ENCODE peak calls at places on chromosome 12, in seven cellular contexts. F is mesenchymal stem cell, Z is neuronal stem cell, X is mesendoderm, N is H9, K is trophoblast cell, W is H1. Q is an unnamed sample.

GRCh38 chr12:122743895-122744525 is 8.6 kb upstream of the DENR start:
- DNase-seq in X (no peak), W (no peak), F (no peak), N (no peak), K (peak), Z (no peak), Q (no peak)

GRCh38 chr12:22684526-22685118 is 59.7 kb downstream of the ETNK1 start:
- DNase-seq in F (peak), Z (peak), X (peak), K (peak), N (no peak), W (no peak), Q (peak)

GRCh38 chr12:46556105-46556559 is 183.6 kb upstream of the SLC38A2 start:
- DNase-seq in N (no peak), X (no peak), K (peak), Z (no peak), W (no peak), F (peak), Q (peak)

GRCh38 chr12:8817856-8818255 is 4.6 kb upstream of the A2ML1 start:
- DNase-seq in N (no peak), F (no peak), X (no peak), K (peak), Z (no peak), W (no peak), Q (no peak)

GRCh38 chr12:47520029-47520428 is 185.8 kb downstream of the RPAP3 start:
- DNase-seq in F (no peak), N (no peak), W (no peak), Z (no peak), K (no peak), X (no peak), Q (no peak)

GRCh38 chr12:16515666-16516065 is 90.3 kb downstream of the LMO3 start:
- DNase-seq in F (no peak), N (no peak), K (no peak), X (no peak), W (no peak), Z (no peak), Q (peak)

GRCh38 chr12:120688527-120689071 is 1.6 kb downstream of the MLEC start:
- DNase-seq in K (no peak), N (no peak), X (no peak), F (peak), Z (no peak), W (no peak), Q (no peak)

GRCh38 chr12:20367731-20368652 is at the start of gene PDE3A:
- DNase-seq in X (peak), K (peak), Z (peak), F (peak), N (peak), W (peak), Q (peak)

GRCh38 chr12:95318071-95318545 is 100.5 kb downstream of the VEZT start:
- DNase-seq in W (no peak), K (peak), Z (no peak), N (no peak), X (no peak), F (peak), Q (peak)

GRCh38 chr12:117038919-117039318 is 60.3 kb downstream of the TESC start:
- DNase-seq in W (no peak), F (no peak), K (no peak), N (no peak), X (no peak), Z (no peak), Q (no peak)

GRCh38 chr12:77190022-77190421 is 124.7 kb upstream of the E2F7 start:
- DNase-seq in W (no peak), K (peak), X (peak), N (no peak), F (peak), Z (no peak), Q (peak)

GRCh38 chr12:120363274-120363855 is 5.6 kb downstream of the MSI1 start:
- DNase-seq in W (no peak), N (no peak), F (no peak), K (no peak), Z (no peak), X (peak), Q (no peak)

DNA sequence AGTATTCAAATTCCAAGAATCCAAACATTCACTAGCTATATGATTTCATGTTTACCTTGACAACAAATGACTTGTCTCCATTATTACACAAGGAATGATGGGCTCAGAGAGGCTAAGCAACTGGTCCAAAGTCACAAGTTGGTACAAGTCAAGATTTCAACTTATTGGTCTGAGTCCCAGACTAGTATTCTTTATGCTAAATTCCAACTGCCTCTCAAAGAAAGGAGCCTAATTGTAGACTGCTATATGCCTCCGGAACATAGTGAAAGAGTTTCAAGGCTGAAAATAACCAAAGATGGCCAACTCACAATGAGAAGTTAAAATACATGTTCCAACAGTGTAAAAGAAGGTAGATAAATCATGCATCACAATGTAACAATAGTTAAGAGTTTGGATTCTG is 7.5 kb downstream of the BTG1 start:
- DNase-seq in Z (no peak), N (no peak), W (no peak), F (peak), X (no peak), K (no peak), Q (no peak)
- H3K4ac ChIP-seq in Z (no peak), N (no peak), W (no peak), F (no peak), X (no peak), K (no peak), Q (peak)

GRCh38 chr12:109702126-109702841 is 11.3 kb upstream of the FAM222A start:
- DNase-seq in N (no peak), W (no peak), F (no peak), X (no peak), Z (no peak), K (no peak), Q (no peak)
- H3K4ac ChIP-seq in N (no peak), W (no peak), F (no peak), X (no peak), Z (no peak), K (no peak), Q (no peak)

DNA sequence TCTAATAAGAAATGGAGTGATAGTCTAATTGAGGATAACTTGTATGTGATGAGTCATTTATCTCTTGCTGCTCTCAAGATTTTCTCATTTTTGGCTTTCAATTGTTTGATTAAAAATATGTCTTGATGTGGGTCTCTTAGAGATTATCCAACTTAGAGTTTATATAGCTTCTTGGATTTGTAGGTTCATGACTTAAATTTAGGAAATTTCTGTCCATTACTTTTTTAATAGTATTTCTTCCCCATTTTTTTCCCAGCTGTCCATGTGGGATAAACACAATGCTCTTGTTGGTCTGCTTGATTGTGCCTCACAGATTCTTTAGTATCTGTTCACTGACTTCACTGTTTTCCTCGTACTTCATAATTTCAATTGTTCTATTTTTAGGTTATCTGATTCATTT is 7.5 kb downstream of the OR6C65 start:
- DNase-seq in Z (no peak), X (no peak), W (no peak), N (no peak), F (no peak), K (no peak), Q (no peak)
- H3K4ac ChIP-seq in Z (no peak), X (no peak), W (no peak), N (no peak), F (no peak), K (no peak), Q (no peak)

DNA sequence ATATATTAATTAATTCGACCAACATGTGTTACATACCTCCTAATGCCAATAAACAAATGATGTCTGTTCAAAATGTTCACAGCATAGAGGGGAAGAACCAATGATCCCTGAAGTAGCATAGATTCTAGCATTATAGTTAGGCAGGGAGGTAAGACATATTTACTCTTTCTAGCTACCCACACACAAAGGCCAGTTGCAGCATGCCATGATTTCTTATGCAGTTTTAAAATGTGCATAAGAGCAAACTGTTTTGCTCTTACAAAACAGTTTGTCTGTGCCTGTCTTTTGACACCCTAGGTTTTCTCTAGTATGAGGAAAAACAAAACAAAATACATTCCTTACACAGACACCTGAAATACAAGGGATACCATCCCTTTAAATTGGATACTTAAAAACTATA is 61.9 kb downstream of the SLC16A7 start:
- DNase-seq in N (no peak), Z (no peak), W (no peak), F (no peak), K (no peak), X (no peak), Q (no peak)
- H3K4ac ChIP-seq in N (no peak), Z (no peak), W (no peak), F (no peak), K (no peak), X (no peak), Q (no peak)

Q was measured in IMR-90.